ENCODE peak calls at places on chromosomes 3 and 15, in seven cellular contexts. B is fibroblast of pulmonary artery, F is IMR-90, R is GM06990, V is tibial nerve, D is fibroblast of mammary gland, H is endothelial cell of umbilical vein. S is an unnamed sample.

GRCh38 chr3:175941352-175941751 is 1082.2 kb downstream of the NAALADL2 start:
- DNase-seq in B (peak; percentile 8), F (no peak), R (no peak), V (no peak), D (peak; percentile 20), H (peak; percentile 11), S (peak; percentile 6)

GRCh38 chr15:57921371-57921770 is 144.1 kb downstream of the ALDH1A2 start:
- DNase-seq in B (peak; percentile 33), F (no peak), R (no peak), V (no peak), D (peak; percentile 76), H (peak; percentile 18), S (no peak)

GRCh38 chr15:80455668-80456442 is 51.7 kb downstream of the ARNT2 start:
- DNase-seq in B (peak; percentile 95), F (peak; percentile 97), R (no peak), V (peak; percentile 60), D (peak; percentile 89), H (peak; percentile 63), S (peak; percentile 98)

GRCh38 chr15:70249616-70250015 is 151.9 kb upstream of the TLE3 start:
- DNase-seq in B (no peak), F (no peak), R (no peak), V (no peak), D (no peak), H (no peak), S (no peak)

GRCh38 chr3:52891164-52891563 is 6.2 kb downstream of the STIMATE start:
- DNase-seq in B (no peak), F (no peak), R (peak; percentile 31), V (no peak), D (no peak), H (no peak), S (no peak)

GRCh38 chr3:114586119-114586518 is 292.3 kb downstream of the TIGIT start:
- DNase-seq in B (no peak), F (no peak), R (no peak), V (no peak), D (no peak), H (no peak), S (no peak)

GRCh38 chr3:124669470-124669869 is 60.8 kb upstream of the UMPS start:
- DNase-seq in B (peak; percentile 17), F (peak; percentile 89), R (no peak), V (no peak), D (peak; percentile 94), H (no peak), S (peak; percentile 72)

GRCh38 chr3:172367205-172368105 is 80.8 kb downstream of the GHSR start:
- DNase-seq in B (peak; percentile 73), F (peak; percentile 70), R (no peak), V (no peak), D (peak; percentile 15), H (peak; percentile 69), S (peak; percentile 8)

GRCh38 chr15:101049282-101049681 is 130.1 kb downstream of the LRRK1 start:
- DNase-seq in B (no peak), F (no peak), R (no peak), V (no peak), D (no peak), H (no peak), S (no peak)

GRCh38 chr15:39579487-39580116 is 1.3 kb upstream of the THBS1 start:
- DNase-seq in B (peak; percentile 98), F (peak; percentile 98), R (no peak), V (peak; percentile 69), D (peak; percentile 91), H (peak; percentile 95), S (peak; percentile 87)

GRCh38 chr3:124034016-124034808 is 42.3 kb upstream of the ROPN1 start:
- DNase-seq in B (peak; percentile 3), F (no peak), R (peak; percentile 6), V (no peak), D (peak; percentile 1), H (peak; percentile 27), S (peak; percentile 2)

GRCh38 chr3:183815951-183816475 is 9.4 kb downstream of the MAP6D1 start:
- DNase-seq in B (no peak), F (no peak), R (no peak), V (no peak), D (no peak), H (no peak), S (no peak)

GRCh38 chr3:65979731-65980130 is 59.0 kb downstream of the MAGI1 start:
- DNase-seq in B (peak; percentile 59), F (peak; percentile 75), R (no peak), V (no peak), D (peak; percentile 80), H (no peak), S (peak; percentile 55)

GRCh38 chr15:52496175-52496574 is 32.5 kb downstream of the MYO5A start:
- DNase-seq in B (no peak), F (no peak), R (no peak), V (no peak), D (no peak), H (no peak), S (no peak)

GRCh38 chr15:34472947-34473346 is 35.3 kb upstream of the GOLGA8A start:
- DNase-seq in B (no peak), F (no peak), R (no peak), V (no peak), D (no peak), H (no peak), S (no peak)

GRCh38 chr3:117562000-117562399 is 852.4 kb downstream of the TUSC7 start:
- DNase-seq in B (no peak), F (no peak), R (no peak), V (no peak), D (no peak), H (no peak), S (no peak)

GRCh38 chr3:156587767-156588069 is 32.8 kb upstream of the SSR3 start:
- DNase-seq in B (no peak), F (no peak), R (no peak), V (no peak), D (no peak), H (no peak), S (no peak)

GRCh38 chr3:112496368-112497067 is 2.8 kb downstream of the BTLA start:
- DNase-seq in B (no peak), F (no peak), R (no peak), V (no peak), D (no peak), H (no peak), S (no peak)

GRCh38 chr15:84022516-84022915 is 213.1 kb upstream of the GOLGA6L4 start:
- DNase-seq in B (no peak), F (no peak), R (no peak), V (no peak), D (no peak), H (no peak), S (no peak)

GRCh38 chr15:84023636-84024035 is 211.9 kb upstream of the GOLGA6L4 start:
- DNase-seq in B (peak; percentile 66), F (peak; percentile 45), R (no peak), V (peak; percentile 38), D (peak; percentile 62), H (no peak), S (peak; percentile 56)
- TF ChIP-seq CTCF in B (peak; percentile 78), F (peak; percentile 36), R (peak; percentile 66), V (peak; percentile 53), D (peak; percentile 86), H (peak; percentile 30), S (peak; percentile 69)

DNA sequence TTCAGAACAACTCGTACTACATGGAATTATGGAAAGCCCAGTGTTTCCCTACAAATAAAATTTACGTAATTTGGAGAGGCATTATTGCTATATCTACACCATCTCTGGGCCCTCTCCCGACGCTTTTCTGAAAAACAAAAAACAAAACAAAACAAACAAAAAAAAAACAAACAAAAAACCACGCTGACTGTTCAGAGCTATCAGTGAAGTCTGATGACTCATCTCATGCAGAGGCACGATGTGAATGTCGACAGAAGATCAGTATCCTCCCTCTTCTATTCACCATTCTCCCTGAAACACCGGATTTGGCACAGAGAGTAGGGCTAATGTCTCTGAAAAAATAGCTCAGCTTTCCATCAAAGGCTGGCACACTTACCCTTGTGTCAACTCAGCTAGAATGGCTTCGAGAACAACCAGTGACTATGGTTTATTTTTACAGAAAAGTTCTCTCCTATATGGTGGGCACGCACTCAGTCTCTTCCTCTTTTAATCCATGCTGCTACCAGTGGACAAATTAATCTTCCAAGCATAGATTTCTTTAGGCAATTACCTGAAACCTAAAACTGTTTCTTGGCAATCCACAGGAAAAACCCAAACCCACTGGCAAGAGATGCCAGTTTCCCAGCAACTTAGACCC is 1.5 kb downstream of the CRBN start:
- DNase-seq in B (peak; percentile 46), F (peak; percentile 12), R (no peak), V (no peak), D (peak; percentile 30), H (peak; percentile 20), S (no peak)
- H3K4me3 ChIP-seq in B (peak overlapping the region; percentile 86), F (no peak overlapping the region), R (peak overlapping the region; percentile 92), V (peak overlapping the region; percentile 69), D (no peak overlapping the region), H (no peak overlapping the region), S (peak overlapping the region; percentile 100)

GRCh38 chr3:15427182-15427880 is at the start of the genes EAF1 and METTL6:
- DNase-seq in B (peak; percentile 83), F (peak; percentile 74), R (peak; percentile 83), V (peak; percentile 79), D (peak; percentile 74), H (peak; percentile 72), S (peak; percentile 78)
- TF ChIP-seq CTCF in B (peak; percentile 7), F (peak; percentile 0), R (peak; percentile 15), V (peak; percentile 40), D (peak; percentile 9), H (peak; percentile 4), S (peak; percentile 40)

GRCh38 chr3:193023218-193023617 is 105.6 kb upstream of the MB21D2 start:
- DNase-seq in B (no peak), F (no peak), R (no peak), V (no peak), D (no peak), H (no peak), S (no peak)

GRCh38 chr3:193016437-193016887 is 98.8 kb upstream of the MB21D2 start:
- DNase-seq in B (peak; percentile 46), F (no peak), R (no peak), V (no peak), D (peak; percentile 9), H (no peak), S (peak; percentile 28)

DNA sequence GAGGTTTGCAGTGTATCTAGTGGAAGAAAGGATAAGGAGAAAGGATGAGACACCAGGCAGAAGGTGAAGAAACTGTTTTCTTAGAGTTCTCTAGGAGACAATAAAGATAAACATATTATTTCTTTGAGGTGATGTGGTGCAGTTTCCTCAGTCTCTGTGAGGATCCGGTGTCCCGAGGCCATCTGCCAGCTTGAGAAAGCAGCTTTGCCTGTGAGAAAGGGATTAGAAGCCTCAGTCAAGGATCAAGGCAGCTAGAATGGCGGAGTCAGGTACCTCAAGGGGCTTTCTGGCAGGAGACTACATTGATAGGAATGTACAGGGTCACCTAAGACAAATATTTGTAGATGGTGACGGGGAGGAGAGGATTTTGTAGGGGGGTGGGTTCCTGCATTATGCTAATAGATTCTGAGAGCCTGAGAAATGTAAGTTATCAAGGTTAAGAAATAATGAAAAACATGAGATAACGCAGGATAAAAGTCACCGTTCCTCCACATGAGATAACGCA is 103.9 kb upstream of the MB21D2 start:
- DNase-seq in B (no peak), F (no peak), R (no peak), V (no peak), D (no peak), H (no peak), S (no peak)
- H3K4me3 ChIP-seq in B (no peak overlapping the region), F (no peak overlapping the region), R (no peak overlapping the region), V (no peak overlapping the region), D (no peak overlapping the region), H (no peak overlapping the region), S (no peak overlapping the region)